ENCODE peak calls at places on chromosome 15, in ten cellular contexts. A is GM04504; R is activated T-cell treated with anti-CD3 and anti-CD28 coated beads for 24 hours; S is mesothelial cell of epicardium; F is GM06990; B is T follicular helper cell; T is activated naive CD4-positive, alpha-beta T cell treated with anti-CD3 and anti-CD28 coated beads for 36 hours; X is iris pigment epithelial cell; L is sciatic nerve; N is neural crest cell. U is an unnamed sample.

GRCh38 chr15:79442911-79443310 is 10.8 kb downstream of the MINAR1 start:
- DNase-seq in B (no peak), L (no peak), R (no peak), S (no peak), F (no peak), X (no peak), T (no peak), N (no peak), A (no peak), U (no peak)

GRCh38 chr15:67809866-67810265 is 15.4 kb upstream of the SKOR1 start:
- DNase-seq in N (no peak), L (no peak), X (no peak), T (no peak), S (no peak), R (no peak), F (no peak), A (no peak), B (no peak), U (no peak)

GRCh38 chr15:44710236-44711088 is 661 bp downstream of the PATL2 start:
- DNase-seq in F (no peak), T (peak), B (no peak), R (no peak), S (no peak), N (no peak), A (no peak), L (no peak), X (no peak), U (no peak)

GRCh38 chr15:80151576-80151975 is 1.2 kb upstream of the FAH start:
- DNase-seq in A (no peak), S (no peak), T (no peak), R (no peak), B (no peak), F (no peak), X (no peak), L (no peak), N (no peak), U (peak)

GRCh38 chr15:58457466-58457965 is 25.7 kb downstream of the LIPC start:
- DNase-seq in N (no peak), A (peak), L (no peak), S (no peak), T (peak), X (peak), R (peak), F (peak), B (no peak), U (no peak)

GRCh38 chr15:70935631-70936030 is 43.0 kb downstream of the LRRC49 start:
- DNase-seq in L (no peak), A (no peak), B (no peak), T (no peak), F (no peak), S (no peak), N (no peak), R (no peak), X (no peak), U (no peak)

GRCh38 chr15:75234191-75234810 is 23.8 kb upstream of the GOLGA6C start:
- DNase-seq in R (no peak), X (no peak), S (no peak), A (no peak), F (no peak), B (no peak), T (no peak), L (no peak), N (no peak), U (no peak)

GRCh38 chr15:50546566-50546965 is at the start of gene USP50:
- DNase-seq in X (no peak), A (no peak), B (no peak), N (no peak), F (no peak), T (no peak), L (no peak), S (no peak), R (no peak), U (no peak)

GRCh38 chr15:59751552-59752413 is 62.7 kb upstream of the BNIP2 start:
- DNase-seq in L (no peak), S (no peak), F (no peak), A (no peak), B (no peak), T (no peak), R (no peak), X (peak), N (no peak), U (no peak)

GRCh38 chr15:31326729-31327673 is at the start of gene KLF13:
- DNase-seq in L (no peak), F (no peak), N (no peak), B (peak), T (peak), X (peak), A (peak), S (no peak), R (no peak), U (peak)

GRCh38 chr15:29037997-29038700 is 152.4 kb downstream of the APBA2 start:
- DNase-seq in A (no peak), T (no peak), N (no peak), S (no peak), R (no peak), X (no peak), B (no peak), L (no peak), F (no peak), U (no peak)

GRCh38 chr15:80972276-80972675 is 17.3 kb downstream of the MESD start:
- DNase-seq in R (no peak), N (no peak), A (no peak), L (no peak), X (no peak), T (no peak), F (no peak), B (no peak), S (no peak), U (no peak)

GRCh38 chr15:75669191-75669878 is 21.6 kb downstream of the SNX33 start:
- DNase-seq in S (no peak), T (no peak), F (no peak), X (no peak), B (no peak), A (no peak), R (no peak), L (no peak), N (no peak), U (peak)

GRCh38 chr15:85788796-85789495 is 5.8 kb downstream of the KLHL25 start:
- DNase-seq in B (no peak), R (no peak), L (no peak), T (no peak), N (no peak), F (no peak), S (no peak), A (no peak), X (no peak), U (peak)

GRCh38 chr15:84023636-84024035 is 211.9 kb upstream of the GOLGA6L4 start:
- DNase-seq in L (no peak), B (no peak), A (no peak), T (peak), F (no peak), N (peak), X (peak), S (no peak), R (no peak), U (peak)

GRCh38 chr15:31016446-31016915 is 25.1 kb upstream of the MTMR10 start:
- DNase-seq in A (no peak), R (no peak), T (no peak), F (no peak), L (no peak), X (peak), S (no peak), N (no peak), B (no peak), U (no peak)

GRCh38 chr15:91572110-91572509 is 281.4 kb upstream of the SLCO3A1 start:
- DNase-seq in X (peak), F (no peak), N (no peak), T (no peak), S (no peak), A (no peak), L (no peak), R (no peak), B (no peak), U (no peak)

GRCh38 chr15:96867992-96868391 is 537.5 kb downstream of the NR2F2 start:
- DNase-seq in R (no peak), T (no peak), S (no peak), B (no peak), N (no peak), L (no peak), F (no peak), X (no peak), A (no peak), U (no peak)